ENCODE peak calls at places on chromosomes 3 and 15, in ten cellular contexts. L, U, G, H, W, S, R, T, Y and I are unnamed samples.

GRCh38 chr3:151356791-151357460 is 27.6 kb upstream of the P2RY13 start:
- DNase-seq in L (no peak), U (no peak), G (peak; percentile 8), H (peak; percentile 2), W (no peak), S (no peak), R (no peak), T (no peak), Y (no peak), I (no peak)

GRCh38 chr3:102505542-102505941 is 70.7 kb downstream of the ZPLD1 start:
- DNase-seq in L (no peak), U (no peak), G (no peak), H (no peak), W (no peak), S (no peak), R (no peak), T (no peak), Y (no peak), I (no peak)

GRCh38 chr3:194466761-194467356 is 19.9 kb downstream of the ATP13A3 start:
- DNase-seq in L (no peak), U (no peak), G (peak; percentile 23), H (no peak), W (no peak), S (no peak), R (no peak), T (no peak), Y (no peak), I (no peak)

GRCh38 chr3:72274511-72275295 is 489.8 kb upstream of the PROK2 start:
- DNase-seq in L (peak; percentile 61), U (no peak), G (peak; percentile 17), H (no peak), W (no peak), S (peak; percentile 82), R (no peak), T (peak; percentile 77), Y (peak; percentile 75), I (no peak)

GRCh38 chr15:94346272-94346671 is 114.9 kb downstream of the MCTP2 start:
- DNase-seq in L (no peak), U (no peak), G (no peak), H (no peak), W (no peak), S (no peak), R (no peak), T (no peak), Y (no peak), I (no peak)

GRCh38 chr3:29426302-29427226 is 145.7 kb downstream of the RBMS3 start:
- DNase-seq in L (no peak), U (no peak), G (no peak), H (no peak), W (no peak), S (no peak), R (no peak), T (no peak), Y (no peak), I (no peak)

GRCh38 chr3:113179235-113179829 is 32.0 kb upstream of the BOC start:
- DNase-seq in L (no peak), U (no peak), G (no peak), H (no peak), W (no peak), S (no peak), R (no peak), T (no peak), Y (no peak), I (no peak)

GRCh38 chr3:15265655-15266509 is 59.8 kb downstream of the CAPN7 start:
- DNase-seq in L (no peak), U (no peak), G (no peak), H (no peak), W (no peak), S (no peak), R (no peak), T (no peak), Y (no peak), I (no peak)

GRCh38 chr15:55106155-55106554 is 90.6 kb downstream of the RSL24D1 start:
- DNase-seq in L (no peak), U (no peak), G (peak; percentile 11), H (no peak), W (no peak), S (no peak), R (no peak), T (no peak), Y (no peak), I (no peak)

GRCh38 chr15:45606413-45606812 is 19.2 kb downstream of the BLOC1S6 start:
- DNase-seq in L (no peak), U (no peak), G (no peak), H (no peak), W (no peak), S (no peak), R (no peak), T (no peak), Y (no peak), I (no peak)

GRCh38 chr3:97927699-97928098 is 44.5 kb downstream of the RIOX2 start:
- DNase-seq in L (no peak), U (no peak), G (no peak), H (no peak), W (no peak), S (no peak), R (no peak), T (no peak), Y (peak; percentile 34), I (no peak)

GRCh38 chr15:57323299-57323805 is 53.0 kb upstream of the CGNL1 start:
- DNase-seq in L (no peak), U (peak; percentile 29), G (no peak), H (no peak), W (peak; percentile 62), S (no peak), R (no peak), T (peak; percentile 35), Y (no peak), I (no peak)

GRCh38 chr3:9183011-9183410 is 66.4 kb downstream of the SRGAP3 start:
- DNase-seq in L (no peak), U (no peak), G (no peak), H (no peak), W (no peak), S (no peak), R (no peak), T (no peak), Y (no peak), I (no peak)

GRCh38 chr3:15350141-15350540 is 17.8 kb upstream of the SH3BP5 start:
- DNase-seq in L (no peak), U (no peak), G (no peak), H (no peak), W (no peak), S (no peak), R (no peak), T (no peak), Y (no peak), I (no peak)

GRCh38 chr3:46881819-46882376 is 4.4 kb downstream of the PTH1R start:
- DNase-seq in L (no peak), U (no peak), G (no peak), H (peak; percentile 83), W (no peak), S (peak; percentile 84), R (no peak), T (no peak), Y (no peak), I (no peak)

GRCh38 chr3:129575233-129575986 is 31.1 kb downstream of the PLXND1 start:
- DNase-seq in L (no peak), U (no peak), G (no peak), H (no peak), W (no peak), S (no peak), R (no peak), T (no peak), Y (no peak), I (no peak)

GRCh38 chr3:8421267-8421666 is 80.4 kb upstream of the LMCD1 start:
- DNase-seq in L (no peak), U (no peak), G (no peak), H (no peak), W (no peak), S (no peak), R (no peak), T (no peak), Y (no peak), I (no peak)

GRCh38 chr3:194369522-194370279 is at the start of gene LRRC15:
- DNase-seq in L (no peak), U (peak; percentile 32), G (peak; percentile 44), H (no peak), W (no peak), S (no peak), R (peak; percentile 40), T (peak; percentile 23), Y (peak; percentile 41), I (no peak)

GRCh38 chr15:78438595-78439285 is 724 bp downstream of the IREB2 start:
- DNase-seq in L (no peak), U (no peak), G (peak; percentile 24), H (peak; percentile 46), W (peak; percentile 78), S (no peak), R (no peak), T (no peak), Y (no peak), I (no peak)
- TF ChIP-seq CTCF in L (peak; percentile 46), U (no peak), G (peak; percentile 42), H (peak; percentile 53), W (no peak), S (no peak), R (no peak), T (no peak), Y (peak; percentile 29), I (peak; percentile 8)

GRCh38 chr15:100943074-100943473 is 23.9 kb downstream of the LRRK1 start:
- DNase-seq in L (no peak), U (no peak), G (no peak), H (no peak), W (no peak), S (no peak), R (no peak), T (no peak), Y (no peak), I (no peak)
- H3K4me3 ChIP-seq in L (no peak overlapping the region), U (no peak overlapping the region), G (no peak overlapping the region), H (no peak overlapping the region), W (no peak overlapping the region), S (no peak overlapping the region), R (no peak overlapping the region), T (no peak overlapping the region), Y (no peak overlapping the region), I (no peak overlapping the region)

GRCh38 chr3:76864375-76864774 is 175.5 kb upstream of the ROBO2 start:
- DNase-seq in L (no peak), U (no peak), G (no peak), H (no peak), W (no peak), S (no peak), R (no peak), T (no peak), Y (no peak), I (no peak)
- TF ChIP-seq CTCF in L (no peak), U (no peak), G (no peak), H (no peak), W (no peak), S (no peak), R (no peak), T (no peak), Y (no peak), I (no peak)

DNA sequence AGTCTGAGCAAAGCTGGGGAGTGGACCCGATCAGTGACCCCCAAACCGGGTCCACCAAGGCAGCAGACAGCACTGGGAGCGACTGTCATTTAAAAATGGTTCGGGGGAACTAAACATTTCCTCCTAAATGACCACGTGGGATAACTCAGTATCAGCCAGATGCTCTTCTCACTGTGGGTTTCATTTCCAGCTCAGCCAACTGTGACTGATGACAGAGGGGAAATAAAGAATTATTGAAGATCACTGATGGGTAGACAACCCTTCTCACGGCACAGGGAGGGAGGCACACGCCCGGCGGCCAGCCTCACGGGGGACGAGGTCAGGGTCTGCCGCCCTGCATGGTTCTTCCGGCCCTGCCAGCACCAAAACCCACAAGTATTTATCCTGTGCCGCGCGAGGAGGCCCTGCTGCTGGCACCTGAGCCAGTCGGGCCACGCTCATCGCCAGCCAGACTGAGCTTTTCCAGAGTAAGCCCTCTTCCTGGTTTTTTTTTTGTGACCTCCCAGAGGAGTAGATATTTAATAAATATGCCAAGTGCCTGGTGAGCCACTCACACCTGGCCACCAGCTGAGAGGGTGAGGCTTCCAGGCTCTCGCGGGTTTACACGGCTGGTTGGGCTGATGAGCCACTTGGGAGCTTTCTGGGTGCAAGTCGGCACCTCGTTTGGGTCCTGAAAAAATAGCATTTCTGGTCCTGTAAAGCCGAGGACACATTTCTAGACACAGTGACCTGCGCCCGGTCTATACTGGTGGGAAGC is 6.2 kb downstream of the MELTF start:
- DNase-seq in L (no peak), U (peak; percentile 20), G (no peak), H (peak; percentile 51), W (no peak), S (no peak), R (no peak), T (no peak), Y (no peak), I (peak; percentile 35)
- H3K4me3 ChIP-seq in L (no peak overlapping the region), U (no peak overlapping the region), G (no peak overlapping the region), H (no peak overlapping the region), W (no peak overlapping the region), S (no peak overlapping the region), R (no peak overlapping the region), T (no peak overlapping the region), Y (no peak overlapping the region), I (peak overlapping the region; percentile 9)